ENCODE peak calls at places on chromosome 14, in eight cellular contexts. G is ACHN; N is EL; P is WTC11; O is activated T-helper 1 cell treated with anti-CD3 and anti-CD28 coated beads, Interleukin-2, amount 50 U/mL, for 16 hours; A is COR-L47; M is HS-5; I is choroid plexus epithelial cell. D is an unnamed sample.

GRCh38 chr14:68792830-68793733 is at the start of gene ZFP36L1:
- DNase-seq in O (peak; percentile 75), P (peak; percentile 93), N (peak; percentile 97), A (no peak), M (peak; percentile 87), I (peak; percentile 98), G (peak; percentile 94), D (peak; percentile 99)

GRCh38 chr14:61321385-61322010 is at the start of gene PRKCH:
- DNase-seq in I (peak; percentile 47), G (peak; percentile 55), N (peak; percentile 57), P (peak; percentile 73), M (no peak), A (peak; percentile 50), O (peak; percentile 68), D (peak; percentile 90)

GRCh38 chr14:49553892-49554291 is 32.3 kb downstream of the RPS29 start:
- DNase-seq in A (peak; percentile 15), N (no peak), I (no peak), P (no peak), O (no peak), G (no peak), M (no peak), D (no peak)

GRCh38 chr14:60064491-60065072 is 27.1 kb upstream of the PCNX4 start:
- DNase-seq in O (no peak), N (peak; percentile 32), I (peak; percentile 72), A (peak; percentile 27), G (peak; percentile 36), M (no peak), P (no peak), D (peak; percentile 34)

GRCh38 chr14:99412122-99413061 is 68.3 kb downstream of the SETD3 start:
- DNase-seq in I (peak; percentile 58), M (no peak), P (peak; percentile 63), G (peak; percentile 7), A (no peak), O (no peak), N (no peak), D (peak; percentile 59)

GRCh38 chr14:104981699-104982541 is 3.7 kb upstream of the CLBA1 start:
- DNase-seq in O (no peak), A (no peak), M (no peak), P (peak; percentile 9), G (peak; percentile 17), I (no peak), N (no peak), D (peak; percentile 22)

GRCh38 chr14:34053666-34054065 is 102.8 kb upstream of the EGLN3 start:
- DNase-seq in N (peak; percentile 20), M (no peak), A (no peak), P (no peak), G (no peak), O (no peak), I (no peak), D (peak; percentile 51)

GRCh38 chr14:90487462-90487861 is 90.6 kb downstream of the CALM1 start:
- DNase-seq in G (no peak), I (no peak), M (no peak), P (no peak), N (no peak), O (no peak), A (no peak), D (no peak)

GRCh38 chr14:39781466-39781865 is 349.2 kb upstream of the FBXO33 start:
- DNase-seq in A (no peak), G (no peak), O (no peak), I (no peak), N (no peak), M (no peak), P (peak; percentile 12), D (no peak)

GRCh38 chr14:68328509-68328908 is 464.4 kb downstream of the ZFP36L1 start:
- DNase-seq in G (no peak), N (no peak), I (no peak), M (no peak), P (no peak), A (no peak), O (no peak), D (no peak)

GRCh38 chr14:68774771-68775613 is 17.9 kb downstream of the ZFP36L1 start:
- DNase-seq in P (no peak), G (no peak), N (peak; percentile 82), I (no peak), O (no peak), M (no peak), A (no peak), D (no peak)

GRCh38 chr14:69325086-69325485 is 65.1 kb downstream of the GALNT16 start:
- DNase-seq in P (peak; percentile 1), M (no peak), A (no peak), N (no peak), I (no peak), O (no peak), G (no peak), D (no peak)

GRCh38 chr14:26415618-26416123 is 182.2 kb downstream of the NOVA1 start:
- DNase-seq in I (no peak), G (no peak), M (no peak), N (no peak), A (no peak), O (no peak), P (no peak), D (no peak)

GRCh38 chr14:99374964-99375363 is 103.0 kb upstream of the BCL11B start:
- DNase-seq in O (no peak), P (no peak), N (no peak), I (no peak), G (no peak), M (no peak), A (no peak), D (no peak)

GRCh38 chr14:88599761-88600439 is 37.1 kb downstream of the ZC3H14 start:
- DNase-seq in P (no peak), O (no peak), N (no peak), A (no peak), I (no peak), M (no peak), G (no peak), D (no peak)